ENCODE peak calls at places on chromosomes 1 and 21, in four cellular contexts. N is HepG2, T is K562, C is GM12878. V is an unnamed sample.

GRCh38 chr1:62924983-62925790 is 141.3 kb downstream of the ATG4C start:
- DNase-seq in N (no peak), T (no peak), C (no peak), V (no peak)

GRCh38 chr21:36792505-36792967 is 93.6 kb downstream of the SIM2 start:
- DNase-seq in N (no peak), T (no peak), C (no peak), V (no peak)

GRCh38 chr1:180791806-180792205 is 120.9 kb upstream of the KIAA1614 start:
- DNase-seq in N (no peak), T (no peak), C (no peak), V (no peak)

GRCh38 chr21:15688809-15689208 is 41.0 kb upstream of the USP25 start:
- DNase-seq in N (no peak), T (no peak), C (no peak), V (no peak)

GRCh38 chr1:196400478-196401453 is 207.5 kb downstream of the KCNT2 start:
- DNase-seq in N (peak; percentile 83), T (no peak), C (no peak), V (no peak)

GRCh38 chr21:36543924-36544323 is 64.0 kb upstream of the CLDN14 start:
- DNase-seq in N (no peak), T (no peak), C (no peak), V (no peak)

GRCh38 chr1:118504231-118504644 is 319.2 kb upstream of the SPAG17 start:
- DNase-seq in N (no peak), T (no peak), C (no peak), V (no peak)

GRCh38 chr21:34900376-34900775 is 148.7 kb downstream of the RUNX1 start:
- DNase-seq in N (no peak), T (no peak), C (no peak), V (no peak)

GRCh38 chr1:81118550-81118949 is 682.2 kb upstream of the ADGRL2 start:
- DNase-seq in N (no peak), T (no peak), C (no peak), V (no peak)

GRCh38 chr1:24085546-24085945 is 26.4 kb downstream of the MYOM3 start:
- DNase-seq in N (no peak), T (no peak), C (no peak), V (no peak)

GRCh38 chr1:42479621-42480020 is 16.5 kb downstream of the CCDC30 start:
- DNase-seq in N (peak; percentile 10), T (peak; percentile 17), C (no peak), V (peak; percentile 27)

GRCh38 chr1:85433096-85433495 is 31.9 kb downstream of the DDAH1 start:
- DNase-seq in N (no peak), T (no peak), C (no peak), V (no peak)

GRCh38 chr21:39204134-39204533 is 20.9 kb upstream of the PSMG1 start:
- DNase-seq in N (no peak), T (no peak), C (no peak), V (no peak)

GRCh38 chr1:235441159-235441685 is 63.0 kb downstream of the B3GALNT2 start:
- DNase-seq in N (no peak), T (no peak), C (no peak), V (no peak)

GRCh38 chr1:72620453-72620852 is 338.1 kb upstream of the NEGR1 start:
- DNase-seq in N (no peak), T (no peak), C (no peak), V (no peak)

GRCh38 chr1:59025898-59026426 is 242.1 kb upstream of the JUN start:
- DNase-seq in N (no peak), T (no peak), C (peak; percentile 85), V (no peak)

GRCh38 chr1:204744102-204744501 is 58.6 kb upstream of the LRRN2 start:
- DNase-seq in N (no peak), T (no peak), C (no peak), V (no peak)

GRCh38 chr1:150514260-150514659 is 1.3 kb upstream of the FALEC start:
- DNase-seq in N (no peak), T (no peak), C (no peak), V (no peak)

GRCh38 chr1:231446138-231446537 is 24.1 kb upstream of the EGLN1 start:
- DNase-seq in N (no peak), T (no peak), C (no peak), V (no peak)

GRCh38 chr1:174408142-174408541 is 39.6 kb upstream of the GPR52 start:
- DNase-seq in N (no peak), T (no peak), C (no peak), V (no peak)

GRCh38 chr1:108199781-108200626 is at the start of gene SLC25A24:
- DNase-seq in N (peak; percentile 47), T (peak; percentile 93), C (no peak), V (peak; percentile 82)

GRCh38 chr1:67134692-67135091 is at the start of gene C1orf141:
- DNase-seq in N (no peak), T (no peak), C (no peak), V (no peak)

GRCh38 chr1:77975907-77976306 is 3.0 kb downstream of the FUBP1 start:
- DNase-seq in N (no peak), T (no peak), C (no peak), V (no peak)

GRCh38 chr1:184221087-184221486 is 165.7 kb upstream of the C1orf21 start:
- DNase-seq in N (no peak), T (no peak), C (no peak), V (no peak)

GRCh38 chr21:45990049-45990711 is 8.6 kb downstream of the COL6A1 start:
- DNase-seq in N (no peak), T (no peak), C (no peak), V (no peak)

GRCh38 chr1:119481951-119482350 is 25.1 kb upstream of the HSD3B1 start:
- DNase-seq in N (no peak), T (no peak), C (no peak), V (no peak)

GRCh38 chr1:1900883-1901640 is 10.2 kb upstream of the GNB1 start:
- DNase-seq in N (no peak), T (no peak), C (no peak), V (no peak)

GRCh38 chr1:1901641-1902294 is 10.9 kb upstream of the GNB1 start:
- DNase-seq in N (no peak), T (no peak), C (no peak), V (no peak)

GRCh38 chr1:1899266-1899966 is 8.5 kb upstream of the GNB1 start:
- DNase-seq in N (peak; percentile 69), T (no peak), C (no peak), V (no peak)

GRCh38 chr1:1898246-1898933 is 7.5 kb upstream of the GNB1 start:
- DNase-seq in N (no peak), T (no peak), C (no peak), V (no peak)

DNA sequence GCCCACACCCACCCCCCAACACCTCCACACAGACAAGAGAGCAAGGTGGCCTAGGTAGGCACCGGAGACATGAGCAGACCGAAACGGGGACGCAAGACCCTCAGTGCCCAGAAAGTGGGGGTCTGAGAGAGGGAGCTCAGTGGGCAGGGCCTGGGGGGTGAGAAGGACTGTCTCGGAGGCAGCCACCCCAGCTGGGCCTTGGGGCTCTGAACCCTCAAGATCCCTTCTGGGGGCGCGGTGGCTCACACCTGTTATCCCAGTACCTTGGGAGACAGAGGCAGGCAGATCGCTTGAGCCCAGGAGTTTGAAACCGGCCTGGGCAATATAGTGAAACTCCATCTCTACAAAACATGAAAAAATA is 9.1 kb upstream of the GNB1 start:
- DNase-seq in N (no peak), T (no peak), C (no peak), V (no peak)
- TF ChIP-seq TARDBP in N (no peak), T (no peak), C (no peak), V (no peak)

DNA sequence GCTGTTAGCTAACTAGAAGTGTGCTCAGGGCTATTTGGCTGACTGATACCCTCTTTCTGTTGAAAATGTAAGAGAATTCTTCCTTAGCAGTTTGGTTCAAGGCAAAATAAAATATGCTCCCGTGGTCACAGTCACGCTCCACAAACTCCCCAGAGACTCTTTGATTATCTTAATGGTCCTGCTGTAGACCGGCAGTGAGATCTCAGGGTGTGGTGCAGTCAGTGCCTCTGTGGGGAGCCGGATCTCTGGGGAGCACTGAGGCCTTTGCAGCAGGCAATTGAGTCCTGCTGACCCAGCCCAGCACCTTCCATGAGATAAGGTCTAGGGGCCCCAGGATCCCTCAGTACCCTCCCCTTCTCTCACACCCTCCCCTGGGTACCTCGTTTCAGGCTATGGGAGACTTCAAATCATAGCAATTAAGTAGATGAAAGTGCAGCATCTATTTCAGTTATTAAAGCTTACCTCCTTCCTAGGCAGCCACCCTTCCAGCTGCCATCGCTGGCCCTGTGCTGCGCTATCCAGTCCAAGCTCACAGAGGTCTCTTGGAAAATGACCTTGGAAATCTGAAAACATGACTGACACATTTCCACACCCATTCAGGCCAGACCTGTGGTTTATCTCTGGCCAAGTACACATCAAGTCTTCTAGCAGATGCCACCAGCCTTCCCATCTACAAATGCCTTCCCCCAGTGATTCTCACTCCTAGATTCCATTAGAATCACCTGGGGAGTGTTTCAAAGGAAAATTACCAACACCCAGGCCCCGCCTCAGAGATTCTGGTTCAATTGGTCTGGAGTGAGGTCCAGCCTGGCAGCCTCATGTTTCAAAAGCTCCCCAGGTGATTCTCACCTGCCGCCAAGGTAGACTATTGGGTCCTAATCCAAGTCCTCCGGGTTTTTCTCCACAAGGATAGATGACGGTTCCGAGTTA is 98.0 kb downstream of the SEC16B start:
- DNase-seq in N (no peak), T (no peak), C (no peak), V (no peak)
- TF ChIP-seq TARDBP in N (no peak), T (no peak), C (no peak), V (no peak)

DNA sequence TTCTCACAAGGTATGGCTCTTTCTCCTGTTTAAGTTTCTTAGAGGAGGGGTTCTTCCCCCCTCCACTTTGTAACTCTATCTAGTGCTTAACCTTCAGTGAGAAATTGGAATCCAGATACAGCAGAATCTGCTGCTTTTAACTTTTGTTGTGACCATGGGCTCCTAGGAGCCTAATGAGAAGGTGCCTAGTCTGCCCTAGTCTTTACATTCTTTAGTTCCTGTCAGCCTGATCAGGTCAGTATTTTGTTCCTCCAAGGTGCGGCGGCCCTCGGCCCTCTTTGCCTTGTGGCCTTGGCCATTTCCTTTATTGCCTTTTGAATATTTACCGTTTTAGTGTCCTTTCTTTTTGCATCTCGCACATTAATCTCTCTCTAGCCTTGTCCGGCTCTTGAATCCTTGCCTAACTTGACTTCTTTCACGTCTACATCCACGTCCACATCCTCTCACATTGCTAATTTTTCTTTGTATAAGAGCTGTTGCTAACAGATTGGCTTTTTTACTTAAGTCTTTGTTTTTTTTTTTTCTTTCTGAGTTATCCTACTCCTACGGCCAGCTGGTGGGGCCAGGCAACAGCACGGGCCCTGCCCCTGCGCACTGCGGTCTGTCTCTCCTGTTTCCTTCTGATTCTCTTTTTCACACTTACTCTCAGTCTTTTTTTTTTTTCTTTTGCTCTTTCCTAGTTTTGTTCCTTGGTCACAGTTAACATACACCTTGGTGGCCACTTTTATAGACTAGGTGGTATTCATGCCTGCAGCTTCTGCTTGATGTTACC is 49.0 kb downstream of the SFPQ start:
- DNase-seq in N (no peak), T (no peak), C (no peak), V (no peak)
- TF ChIP-seq TARDBP in N (no peak), T (no peak), C (no peak), V (no peak)

DNA sequence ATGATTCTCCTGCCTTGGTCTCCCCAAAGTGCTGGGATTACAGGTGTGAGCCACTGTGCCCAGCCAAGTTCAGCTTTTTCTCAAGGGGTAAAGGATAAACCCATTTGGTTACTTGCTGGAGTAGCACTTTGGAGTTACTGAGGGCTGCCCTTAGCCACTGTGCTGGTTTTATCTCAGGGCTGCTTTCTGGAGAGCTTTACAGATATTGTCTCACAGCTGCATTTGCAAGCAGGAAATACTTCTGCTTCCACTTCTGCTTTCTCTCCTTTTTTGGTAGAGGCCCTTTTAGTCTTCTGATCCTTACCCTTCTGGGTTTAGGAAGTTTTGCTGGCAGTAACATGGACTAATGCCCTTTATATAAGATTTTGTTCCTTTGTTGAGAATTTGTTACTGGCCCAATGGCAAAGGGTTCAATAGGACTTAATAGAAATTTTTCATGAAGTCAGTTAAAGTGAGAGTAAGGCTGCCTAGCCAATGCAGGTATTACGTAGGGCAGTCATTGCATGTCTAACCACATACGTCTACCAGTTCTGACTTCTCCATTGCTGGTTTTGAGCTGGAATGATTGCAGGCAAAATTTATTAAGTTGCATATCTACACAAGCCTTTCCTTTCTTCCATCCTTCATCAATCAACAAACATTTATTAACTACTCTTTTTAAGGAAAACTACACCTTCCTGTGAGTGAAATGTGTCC is 24.4 kb downstream of the CAP1 start:
- DNase-seq in N (no peak), T (no peak), C (peak; percentile 55), V (no peak)
- TF ChIP-seq TARDBP in N (no peak), T (no peak), C (no peak), V (no peak)

V was measured in HEK293T.